ENCODE peak calls at places on chromosomes 5 and 9, in nine cellular contexts. S is endothelial cell, V is lower lobe of right lung, E is epithelial cell of proximal tubule, T is cardiac muscle cell, D is endodermal cell, O is astrocyte of the spinal cord, R is IMR-90, F is transverse colon. I is an unnamed sample.

GRCh38 chr9:40884072-40884901 is 244.2 kb downstream of the FOXD4L6 start:
- DNase-seq in S (no peak), V (peak), E (no peak), T (no peak), D (no peak), O (no peak), R (no peak), F (no peak), I (no peak)

GRCh38 chr5:181223729-181224389 is 778 bp downstream of the TRIM41 start:
- DNase-seq in S (peak), V (peak), E (no peak), T (peak), D (peak), O (no peak), R (peak), F (no peak), I (peak)

GRCh38 chr5:54249210-54250028 is 61.0 kb downstream of the ARL15 start:
- DNase-seq in S (peak), V (peak), E (no peak), T (peak), D (no peak), O (peak), R (peak), F (peak), I (peak)

GRCh38 chr5:83285661-83286398 is 185.7 kb upstream of the VCAN start:
- DNase-seq in S (no peak), V (no peak), E (no peak), T (no peak), D (no peak), O (no peak), R (no peak), F (no peak), I (no peak)

GRCh38 chr9:20356392-20357206 is 265.7 kb downstream of the MLLT3 start:
- DNase-seq in S (peak), V (no peak), E (peak), T (peak), D (peak), O (peak), R (peak), F (peak), I (peak)

GRCh38 chr9:89428901-89429890 is 68.7 kb downstream of the SEMA4D start:
- DNase-seq in S (peak), V (no peak), E (no peak), T (peak), D (peak), O (no peak), R (no peak), F (peak), I (no peak)

GRCh38 chr9:73575071-73575470 is 423.4 kb downstream of the ANXA1 start:
- DNase-seq in S (no peak), V (no peak), E (no peak), T (no peak), D (no peak), O (no peak), R (no peak), F (no peak), I (no peak)

GRCh38 chr9:7536310-7536939 is 263.2 kb downstream of the DMAC1 start:
- DNase-seq in S (peak), V (peak), E (peak), T (peak), D (peak), O (peak), R (peak), F (peak), I (peak)

GRCh38 chr5:20486826-20487225 is 498.8 kb upstream of the CDH18 start:
- DNase-seq in S (no peak), V (no peak), E (no peak), T (no peak), D (no peak), O (no peak), R (no peak), F (no peak), I (no peak)

GRCh38 chr9:33044677-33045282 is 19.7 kb downstream of the DNAJA1 start:
- DNase-seq in S (peak), V (no peak), E (no peak), T (peak), D (peak), O (peak), R (no peak), F (peak), I (peak)
- TF ChIP-seq CTCF in S (no peak), V (peak), E (peak), T (peak), D (peak), O (peak), R (peak), F (no peak), I (no peak)

GRCh38 chr5:127027539-127027938 is 2.8 kb downstream of the MARCHF3 start:
- DNase-seq in S (no peak), V (no peak), E (no peak), T (no peak), D (no peak), O (no peak), R (no peak), F (no peak), I (no peak)

GRCh38 chr5:127028822-127029457 is 1.4 kb downstream of the MARCHF3 start:
- DNase-seq in S (peak), V (peak), E (no peak), T (peak), D (no peak), O (peak), R (peak), F (peak), I (peak)

GRCh38 chr5:127030259-127031146 is at the start of gene MARCHF3:
- DNase-seq in S (peak), V (peak), E (peak), T (peak), D (peak), O (peak), R (peak), F (peak), I (peak)

GRCh38 chr5:127031147-127031862 is 947 bp upstream of the MARCHF3 start:
- DNase-seq in S (no peak), V (peak), E (no peak), T (peak), D (peak), O (no peak), R (no peak), F (no peak), I (peak)

GRCh38 chr5:127029513-127030258 is 672 bp downstream of the MARCHF3 start:
- DNase-seq in S (peak), V (peak), E (no peak), T (peak), D (peak), O (peak), R (peak), F (peak), I (peak)
- TF ChIP-seq CTCF in S (no peak), V (peak), E (peak), T (peak), D (peak), O (peak), R (peak), F (peak), I (peak)

DNA sequence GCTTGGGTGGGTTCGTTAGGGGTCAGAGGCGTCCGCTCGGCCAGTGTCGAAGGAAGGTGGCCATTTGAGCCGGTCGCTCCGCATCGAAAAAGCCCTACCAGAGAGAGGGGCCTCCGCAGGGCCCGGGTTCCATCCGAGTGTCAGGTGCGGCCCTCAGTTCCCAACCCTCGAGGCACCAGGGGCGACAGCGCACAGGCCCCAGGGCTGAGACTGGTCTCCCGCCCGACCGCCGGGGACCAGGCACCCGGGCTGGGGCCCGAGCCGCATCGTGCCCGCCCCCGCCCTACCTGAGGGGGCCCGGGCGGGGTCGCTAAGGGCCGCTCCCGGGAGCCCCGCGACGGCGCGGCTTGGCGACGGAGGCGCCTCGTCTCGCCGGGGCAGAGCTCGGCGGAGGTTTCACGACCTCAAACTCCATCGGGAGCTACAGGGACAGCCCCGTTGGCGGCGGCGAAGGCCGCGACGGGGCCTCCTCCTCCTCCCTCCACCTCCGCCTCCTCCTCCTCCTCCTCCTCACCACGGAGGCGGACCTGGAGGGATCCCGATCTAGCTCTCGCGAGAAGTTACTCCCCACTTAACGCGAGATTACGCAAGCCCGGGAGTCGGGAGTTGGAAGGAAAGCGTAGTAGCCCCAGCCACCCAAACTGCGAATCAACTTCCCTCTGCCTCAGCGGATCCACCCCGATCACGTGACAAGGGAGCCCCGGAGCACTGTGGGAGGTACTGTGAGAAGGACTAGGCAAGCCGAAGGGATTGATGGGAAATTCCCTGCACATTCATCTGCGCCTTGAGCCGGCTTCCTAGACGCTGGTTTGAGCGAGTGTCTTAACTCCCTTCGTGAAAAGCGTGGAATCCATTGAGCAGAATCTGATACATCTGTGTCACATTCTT is at the start of gene RC3H2:
- DNase-seq in S (peak), V (peak), E (peak), T (peak), D (peak), O (peak), R (peak), F (peak), I (peak)
- TF ChIP-seq CTCF in S (no peak), V (no peak), E (no peak), T (no peak), D (no peak), O (no peak), R (no peak), F (peak), I (no peak)

GRCh38 chr5:6066026-6066425 is 312.3 kb downstream of the MED10 start:
- DNase-seq in S (no peak), V (no peak), E (no peak), T (no peak), D (no peak), O (no peak), R (no peak), F (no peak), I (no peak)
- TF ChIP-seq CTCF in S (no peak), V (no peak), E (no peak), T (no peak), D (no peak), O (no peak), R (no peak), F (no peak), I (no peak)

GRCh38 chr5:145980718-145981117 is 44.3 kb downstream of the SH3RF2 start:
- DNase-seq in S (no peak), V (no peak), E (no peak), T (no peak), D (no peak), O (no peak), R (no peak), F (no peak), I (no peak)
- TF ChIP-seq CTCF in S (no peak), V (no peak), E (peak), T (peak), D (peak), O (peak), R (no peak), F (peak), I (no peak)

GRCh38 chr5:169157064-169157463 is 143.9 kb downstream of the SLIT3 start:
- DNase-seq in S (no peak), V (no peak), E (no peak), T (no peak), D (no peak), O (no peak), R (no peak), F (no peak), I (no peak)

GRCh38 chr5:169158764-169159163 is 142.2 kb downstream of the SLIT3 start:
- DNase-seq in S (no peak), V (no peak), E (no peak), T (no peak), D (no peak), O (no peak), R (no peak), F (no peak), I (no peak)

GRCh38 chr5:169162407-169162806 is 138.5 kb downstream of the SLIT3 start:
- DNase-seq in S (no peak), V (no peak), E (no peak), T (no peak), D (no peak), O (peak), R (no peak), F (no peak), I (no peak)

GRCh38 chr5:169161022-169161680 is 139.8 kb downstream of the SLIT3 start:
- DNase-seq in S (no peak), V (no peak), E (peak), T (peak), D (peak), O (peak), R (peak), F (no peak), I (peak)

DNA sequence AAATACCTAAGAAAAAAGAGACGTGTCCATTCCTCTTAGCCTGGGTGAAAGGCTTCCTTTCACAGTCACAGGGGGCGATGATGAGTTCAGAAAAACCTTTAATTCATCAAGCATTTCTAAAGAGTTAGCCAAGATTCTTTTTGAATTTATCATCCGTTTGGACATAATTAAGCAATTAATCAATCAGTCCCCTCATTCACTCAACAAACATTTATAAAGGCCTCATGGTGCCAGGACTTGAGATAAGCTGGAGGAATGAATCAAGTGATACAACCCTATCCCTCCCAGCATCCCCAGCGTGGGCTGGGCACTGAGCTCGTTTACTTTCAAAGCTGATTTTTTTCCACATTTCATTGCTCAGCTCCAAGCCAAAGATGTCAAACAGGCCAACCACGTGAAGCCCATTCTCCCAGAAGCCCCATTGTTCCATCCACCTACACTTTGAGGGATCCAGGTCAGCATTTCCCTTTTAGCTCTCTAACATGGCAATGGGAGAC is 140.5 kb downstream of the SLIT3 start:
- DNase-seq in S (no peak), V (no peak), E (no peak), T (no peak), D (no peak), O (peak), R (no peak), F (no peak), I (no peak)
- TF ChIP-seq CTCF in S (no peak), V (no peak), E (peak), T (peak), D (peak), O (peak), R (no peak), F (no peak), I (no peak)

DNA sequence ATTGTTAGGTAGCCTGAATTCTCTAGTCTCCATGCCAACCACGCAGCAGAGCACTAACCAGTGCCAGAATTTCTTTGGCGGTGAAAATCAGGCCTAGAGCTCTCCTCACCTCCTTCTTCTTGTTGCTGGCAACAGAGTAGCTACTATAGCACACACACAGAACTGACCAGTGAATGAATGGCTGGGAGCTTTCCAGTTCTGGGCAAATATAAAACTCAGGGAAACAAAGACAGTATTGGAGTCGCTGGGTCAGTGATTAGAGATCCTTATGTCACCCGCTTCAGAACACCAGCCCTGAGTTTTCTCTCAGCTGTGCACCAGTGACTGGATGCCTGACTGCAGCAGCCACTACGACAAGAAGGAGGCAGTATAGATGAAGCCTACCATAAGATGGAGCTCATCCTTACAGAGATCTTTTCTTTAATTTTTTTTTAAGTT is 26.9 kb upstream of the FEM1C start:
- DNase-seq in S (no peak), V (no peak), E (no peak), T (no peak), D (peak), O (peak), R (no peak), F (no peak), I (no peak)
- TF ChIP-seq CTCF in S (no peak), V (no peak), E (no peak), T (no peak), D (peak), O (no peak), R (no peak), F (no peak), I (no peak)

GRCh38 chr5:4905674-4906528 is 234.2 kb upstream of the ADAMTS16 start:
- DNase-seq in S (peak), V (no peak), E (no peak), T (no peak), D (peak), O (peak), R (no peak), F (peak), I (no peak)
- TF ChIP-seq CTCF in S (peak), V (no peak), E (peak), T (no peak), D (peak), O (no peak), R (no peak), F (no peak), I (no peak)

GRCh38 chr5:172336264-172336663 is 52.7 kb upstream of the UBTD2 start:
- DNase-seq in S (no peak), V (no peak), E (no peak), T (no peak), D (no peak), O (no peak), R (no peak), F (no peak), I (no peak)

GRCh38 chr5:172334641-172335040 is 51.1 kb upstream of the UBTD2 start:
- DNase-seq in S (no peak), V (no peak), E (no peak), T (no peak), D (no peak), O (no peak), R (no peak), F (no peak), I (no peak)

GRCh38 chr5:172335721-172336120 is 52.2 kb upstream of the UBTD2 start:
- DNase-seq in S (no peak), V (no peak), E (no peak), T (no peak), D (no peak), O (no peak), R (no peak), F (no peak), I (no peak)

GRCh38 chr5:172336666-172337310 is 53.2 kb upstream of the UBTD2 start:
- DNase-seq in S (no peak), V (no peak), E (no peak), T (no peak), D (no peak), O (no peak), R (no peak), F (no peak), I (no peak)

GRCh38 chr5:172334196-172334595 is 50.6 kb upstream of the UBTD2 start:
- DNase-seq in S (no peak), V (no peak), E (no peak), T (no peak), D (peak), O (no peak), R (no peak), F (no peak), I (no peak)
- TF ChIP-seq CTCF in S (no peak), V (no peak), E (no peak), T (no peak), D (peak), O (no peak), R (peak), F (no peak), I (no peak)

I was measured in nephron progenitor cell.